ENCODE peak calls at places on chromosomes 12 and 14, in ten cellular contexts. N is sigmoid colon; L is HS-5; U is fibroblast of lung; B is T-cell; Z is HFFc6; A is left ventricle myocardium superior; G is activated CD8-positive, alpha-beta memory T cell treated with anti-CD3 and anti-CD28 coated beads for 1 hour; M is stimulated activated CD4-positive, alpha-beta T cell treated with anti-CD3 and anti-CD28 coated beads, Interleukin-15, amount 100 ng/mL, for 24 hours; E is occipital lobe. K is an unnamed sample.
A peak's percentile ranks its signal among the peaks of the same experiment; 100 is the strongest.

GRCh38 chr12:68483592-68484373 is 126.9 kb upstream of the RAP1B start:
- DNase-seq in Z (peak; percentile 25), L (peak; percentile 58), E (no peak), B (no peak), G (no peak), N (no peak), M (no peak), U (peak; percentile 50), A (no peak), K (no peak)

GRCh38 chr14:61502459-61503093 is 181.2 kb downstream of the PRKCH start:
- DNase-seq in E (no peak), B (no peak), G (no peak), M (peak; percentile 56), A (no peak), L (no peak), Z (no peak), U (no peak), N (no peak), K (no peak)

GRCh38 chr14:82710257-82710841 is 1176.7 kb upstream of the SEL1L start:
- DNase-seq in A (no peak), B (no peak), U (peak; percentile 75), G (no peak), L (no peak), E (no peak), M (peak; percentile 53), Z (peak; percentile 30), N (no peak), K (no peak)

GRCh38 chr14:100711493-100711892 is 15.2 kb upstream of the DLK1 start:
- DNase-seq in M (no peak), E (no peak), Z (no peak), L (no peak), A (peak; percentile 49), B (no peak), G (no peak), N (no peak), U (no peak), K (no peak)

GRCh38 chr14:30272848-30273563 is 286.0 kb upstream of the G2E3 start:
- DNase-seq in A (no peak), E (no peak), M (no peak), U (no peak), G (no peak), L (no peak), B (no peak), Z (no peak), N (no peak), K (no peak)

GRCh38 chr12:106149096-106149784 is 10.5 kb upstream of the NUAK1 start:
- DNase-seq in B (no peak), A (no peak), M (peak; percentile 16), G (no peak), U (peak; percentile 39), L (no peak), Z (no peak), N (no peak), E (no peak), K (no peak)

GRCh38 chr12:93089805-93090569 is 160.9 kb upstream of the EEA1 start:
- DNase-seq in M (peak; percentile 28), G (no peak), L (peak; percentile 76), Z (peak; percentile 88), N (no peak), E (no peak), U (peak; percentile 96), A (no peak), B (no peak), K (no peak)

GRCh38 chr12:45575823-45576448 is 153.6 kb upstream of the ARID2 start:
- DNase-seq in Z (no peak), A (no peak), B (no peak), E (no peak), U (no peak), G (no peak), L (no peak), M (no peak), N (no peak), K (no peak)